ENCODE peak calls at places on chromosomes 3 and 15, in ten cellular contexts. Z, Q, L, C, J, U, O, N, W and X are unnamed samples.

GRCh38 chr3:124275421-124275820 is 283.5 kb upstream of the ROPN1 start:
- DNase-seq in W (no peak), N (no peak), Q (no peak), J (peak), U (no peak), C (no peak), O (peak), Z (no peak), L (no peak), X (no peak)

GRCh38 chr3:9161298-9161697 is 88.1 kb downstream of the SRGAP3 start:
- DNase-seq in U (no peak), O (no peak), W (no peak), J (no peak), N (no peak), L (no peak), Z (no peak), C (no peak), Q (no peak), X (no peak)

GRCh38 chr3:13040381-13041074 is 32.7 kb downstream of the IQSEC1 start:
- DNase-seq in C (no peak), U (no peak), L (no peak), W (no peak), Z (no peak), N (no peak), O (no peak), J (no peak), Q (no peak), X (no peak)

GRCh38 chr3:29331035-29331434 is 50.2 kb downstream of the RBMS3 start:
- DNase-seq in U (no peak), Q (no peak), O (no peak), N (no peak), L (no peak), Z (no peak), C (no peak), W (no peak), J (no peak), X (no peak)

GRCh38 chr3:107662109-107662477 is 139.3 kb downstream of the BBX start:
- DNase-seq in W (no peak), O (peak), L (peak), N (no peak), Z (no peak), Q (peak), C (no peak), J (peak), U (no peak), X (no peak)

GRCh38 chr3:194617058-194617671 is 16.1 kb downstream of the TMEM44 start:
- DNase-seq in O (no peak), N (peak), J (no peak), Z (no peak), W (no peak), L (no peak), U (no peak), Q (no peak), C (no peak), X (no peak)

GRCh38 chr3:4750306-4751056 is 228.8 kb upstream of the BHLHE40 start:
- DNase-seq in L (peak), U (peak), Q (peak), C (no peak), O (peak), Z (peak), N (peak), W (no peak), J (peak), X (no peak)

GRCh38 chr3:64305731-64306130 is 80.5 kb upstream of the PRICKLE2 start:
- DNase-seq in O (no peak), Q (no peak), J (no peak), U (no peak), N (no peak), L (no peak), W (no peak), C (no peak), Z (no peak), X (no peak)

GRCh38 chr3:152797751-152798432 is 37.0 kb upstream of the P2RY1 start:
- DNase-seq in C (no peak), N (no peak), W (no peak), L (no peak), U (no peak), Z (no peak), Q (no peak), O (no peak), J (no peak), X (no peak)

GRCh38 chr3:99633887-99634558 is 4.4 kb upstream of the COL8A1 start:
- DNase-seq in Z (no peak), W (no peak), C (no peak), Q (no peak), N (peak), J (no peak), L (no peak), O (no peak), U (no peak), X (no peak)

GRCh38 chr3:171407746-171408145 is 52.5 kb downstream of the TNIK start:
- DNase-seq in W (no peak), O (no peak), U (no peak), L (peak), J (peak), Z (peak), N (no peak), C (peak), Q (peak), X (no peak)

GRCh38 chr3:9217784-9218513 is 31.5 kb downstream of the SRGAP3 start:
- DNase-seq in C (no peak), Q (no peak), O (no peak), W (no peak), U (no peak), L (no peak), J (no peak), N (no peak), Z (no peak), X (no peak)

GRCh38 chr3:102614580-102614979 is 179.8 kb downstream of the ZPLD1 start:
- DNase-seq in N (no peak), U (no peak), J (no peak), O (no peak), Q (no peak), L (no peak), C (no peak), Z (no peak), W (no peak), X (no peak)

GRCh38 chr3:106457278-106458210 is 588.7 kb upstream of the CBLB start:
- DNase-seq in J (peak), L (peak), U (no peak), O (no peak), C (peak), Q (peak), N (no peak), Z (peak), W (peak), X (peak)

GRCh38 chr15:90871716-90872480 is 3.5 kb downstream of the FURIN start:
- DNase-seq in C (no peak), J (no peak), U (no peak), W (no peak), Q (no peak), L (no peak), O (no peak), N (peak), Z (no peak), X (no peak)

GRCh38 chr3:184765730-184766074 is 46.3 kb upstream of the VPS8 start:
- DNase-seq in Z (no peak), U (no peak), J (no peak), N (no peak), Q (peak), L (peak), O (no peak), C (peak), W (no peak), X (no peak)

GRCh38 chr3:42264399-42265058 is 1.5 kb downstream of the CCK start:
- DNase-seq in J (peak), U (no peak), C (peak), Q (no peak), W (no peak), L (peak), Z (no peak), N (peak), O (peak), X (no peak)

GRCh38 chr3:56806407-56806806 is 4.7 kb upstream of the ARHGEF3 start:
- DNase-seq in J (no peak), Z (no peak), L (no peak), C (no peak), O (peak), W (no peak), U (no peak), N (no peak), Q (no peak), X (no peak)

GRCh38 chr3:113966172-113966571 is 18.4 kb downstream of the ZDHHC23 start:
- DNase-seq in J (no peak), L (no peak), C (no peak), Q (no peak), O (no peak), Z (no peak), W (no peak), N (no peak), U (no peak), X (no peak)

GRCh38 chr3:47961036-47961435 is 55.2 kb downstream of the MAP4 start:
- DNase-seq in J (no peak), W (no peak), C (no peak), Q (no peak), O (no peak), Z (no peak), L (no peak), N (no peak), U (no peak), X (no peak)

GRCh38 chr15:96359772-96360498 is 29.4 kb downstream of the NR2F2 start:
- DNase-seq in N (peak), U (no peak), J (no peak), O (no peak), Q (no peak), C (no peak), Z (no peak), W (no peak), L (no peak), X (no peak)

GRCh38 chr3:42547401-42547945 is 34.3 kb downstream of the SEC22C start:
- DNase-seq in C (no peak), U (peak), J (peak), Z (peak), Q (peak), W (peak), O (peak), N (peak), L (peak), X (no peak)

GRCh38 chr3:14121859-14122258 is 2.8 kb downstream of the CHCHD4 start:
- DNase-seq in N (peak), W (no peak), J (no peak), Z (no peak), U (no peak), Q (no peak), C (no peak), L (no peak), O (no peak), X (no peak)

GRCh38 chr3:76061654-76062053 is 276.3 kb upstream of the ZNF717 start:
- DNase-seq in U (no peak), N (no peak), J (no peak), Z (no peak), C (no peak), W (no peak), O (no peak), Q (no peak), L (no peak), X (no peak)

GRCh38 chr3:162602619-162603018 is 1106.0 kb downstream of the OTOL1 start:
- DNase-seq in L (no peak), J (no peak), C (no peak), Q (no peak), N (no peak), U (no peak), O (no peak), Z (no peak), W (no peak), X (no peak)

GRCh38 chr15:87707076-87707475 is 549.5 kb downstream of the NTRK3 start:
- DNase-seq in Q (no peak), Z (no peak), C (no peak), L (no peak), U (no peak), N (no peak), O (no peak), W (no peak), J (no peak), X (no peak)

GRCh38 chr3:169558371-169558770 is 105.1 kb downstream of the MECOM start:
- DNase-seq in U (no peak), W (no peak), Z (no peak), N (no peak), C (peak), L (no peak), J (no peak), O (no peak), Q (no peak), X (no peak)

GRCh38 chr15:71436854-71437253 is 321.6 kb downstream of the THSD4 start:
- DNase-seq in N (no peak), Z (no peak), O (no peak), U (no peak), L (no peak), C (no peak), W (no peak), J (no peak), Q (no peak), X (no peak)

GRCh38 chr3:138944136-138944658 is 2.7 kb downstream of the FOXL2 start:
- DNase-seq in L (no peak), W (no peak), O (no peak), Z (no peak), J (no peak), U (no peak), Q (no peak), C (no peak), N (peak), X (no peak)
- H3K4me3 ChIP-seq in L (no peak), W (no peak), O (no peak), Z (no peak), J (no peak), U (peak), Q (no peak), C (no peak), N (peak), X (no peak)

GRCh38 chr15:24878153-24878552 is 76.6 kb upstream of the SNRPN start:
- DNase-seq in Z (no peak), J (peak), O (peak), W (no peak), C (no peak), N (no peak), L (peak), U (no peak), Q (peak), X (no peak)
- H3K4me3 ChIP-seq in Z (peak), J (peak), O (no peak), W (no peak), C (no peak), N (no peak), L (peak), U (peak), Q (peak), X (no peak)

GRCh38 chr3:80770106-80771079 is 991.1 kb downstream of the GBE1 start:
- DNase-seq in N (no peak), W (no peak), L (no peak), U (no peak), J (peak), C (no peak), O (no peak), Q (no peak), Z (no peak), X (no peak)
- H3K4me3 ChIP-seq in N (peak), W (no peak), L (no peak), U (no peak), J (peak), C (no peak), O (no peak), Q (no peak), Z (no peak), X (no peak)

DNA sequence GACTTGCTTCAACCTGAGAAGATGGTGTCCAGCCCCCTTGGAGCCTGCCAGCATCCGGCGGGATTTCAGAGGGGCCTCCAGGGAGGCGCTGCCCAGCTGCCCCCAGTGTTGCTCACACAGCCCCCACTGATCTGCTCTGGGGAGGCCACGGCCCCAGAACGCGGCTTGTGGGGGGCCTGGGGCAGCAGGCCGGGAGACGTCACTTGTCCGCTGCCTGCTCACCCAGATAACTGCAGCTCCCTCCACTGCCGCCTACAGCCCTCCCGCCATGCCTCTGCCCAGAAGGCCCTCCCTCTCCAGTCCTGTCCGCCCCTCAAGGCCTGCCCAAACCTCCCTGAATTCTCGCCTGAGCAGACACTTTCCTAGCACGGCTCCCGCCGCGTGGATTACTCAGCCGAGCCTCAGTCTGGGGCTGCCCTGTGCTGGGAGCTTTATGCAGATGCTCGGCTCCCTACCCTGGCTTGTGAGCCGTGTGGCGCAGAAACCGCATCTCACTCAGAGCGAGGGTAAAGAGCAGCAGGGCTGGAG is 17.2 kb upstream of the ADIPOQ start:
- DNase-seq in L (peak), Q (no peak), N (peak), J (peak), U (no peak), W (no peak), O (no peak), C (no peak), Z (peak), X (no peak)
- H3K4me3 ChIP-seq in L (no peak), Q (no peak), N (peak), J (no peak), U (no peak), W (no peak), O (no peak), C (no peak), Z (peak), X (no peak)

GRCh38 chr3:86895202-86895601 is 95.7 kb downstream of the VGLL3 start:
- DNase-seq in Q (peak), L (peak), J (no peak), U (no peak), C (no peak), W (no peak), Z (no peak), N (no peak), O (no peak), X (no peak)
- H3K4me3 ChIP-seq in Q (no peak), L (no peak), J (no peak), U (no peak), C (no peak), W (no peak), Z (no peak), N (no peak), O (no peak), X (no peak)